ENCODE peak calls at places on chromosomes 11 and 22, in six cellular contexts. Q is SK-N-SH, W is IMR-90, Y is GM23248, S is mammary epithelial cell, T is K562. D is an unnamed sample.

GRCh38 chr22:21866821-21867527 is 471 bp downstream of the MAPK1 start:
- DNase-seq in W (no peak), Y (peak; percentile 69), Q (no peak), S (no peak), T (peak; percentile 99), D (no peak)

GRCh38 chr22:20249797-20250354 is 18.2 kb downstream of the RTN4R start:
- DNase-seq in W (peak; percentile 39), T (no peak), Q (no peak), Y (peak; percentile 67), S (peak; percentile 36), D (peak; percentile 23)

GRCh38 chr22:23657712-23658111 is 25.6 kb upstream of the DRICH1 start:
- DNase-seq in Q (no peak), Y (no peak), T (no peak), S (no peak), W (no peak), D (no peak)

GRCh38 chr11:14254533-14255530 is 104.2 kb downstream of the RRAS2 start:
- DNase-seq in Q (no peak), T (no peak), Y (peak; percentile 45), W (no peak), S (no peak), D (no peak)

GRCh38 chr11:45151362-45151982 is 5.0 kb downstream of the PRDM11 start:
- DNase-seq in Q (peak; percentile 58), W (no peak), T (no peak), S (no peak), Y (no peak), D (no peak)

GRCh38 chr11:57513911-57514537 is 1.5 kb downstream of the SLC43A1 start:
- DNase-seq in W (peak; percentile 33), S (no peak), T (no peak), Q (peak; percentile 72), Y (peak; percentile 67), D (peak; percentile 24)

GRCh38 chr11:134515081-134515960 is 103.3 kb upstream of the B3GAT1 start:
- DNase-seq in T (no peak), W (no peak), Q (no peak), S (no peak), Y (no peak), D (no peak)

GRCh38 chr11:75816561-75817239 is 1.7 kb downstream of the UVRAG start:
- DNase-seq in Q (no peak), T (no peak), Y (peak; percentile 37), S (no peak), W (no peak), D (no peak)

GRCh38 chr11:75474878-75475766 is 42.1 kb upstream of the KLHL35 start:
- DNase-seq in Y (peak; percentile 39), Q (peak; percentile 63), S (no peak), W (peak; percentile 62), T (peak; percentile 91), D (no peak)

GRCh38 chr11:22510741-22511140 is 114.9 kb downstream of the FANCF start:
- DNase-seq in W (peak; percentile 44), T (no peak), Y (peak; percentile 90), Q (no peak), S (peak; percentile 91), D (peak; percentile 84)

GRCh38 chr22:46421272-46421671 is 85.8 kb downstream of the TRMU start:
- DNase-seq in W (no peak), T (no peak), S (no peak), Q (no peak), Y (no peak), D (no peak)

GRCh38 chr22:32880906-32881596 is 79.5 kb downstream of the TIMP3 start:
- DNase-seq in Q (peak; percentile 89), T (peak; percentile 79), S (no peak), W (peak; percentile 73), Y (no peak), D (peak; percentile 75)

GRCh38 chr11:72370201-72370600 is 64.1 kb downstream of the CLPB start:
- DNase-seq in Q (peak; percentile 48), W (no peak), S (no peak), T (no peak), Y (no peak), D (no peak)

GRCh38 chr22:38873469-38874411 is 1.7 kb upstream of the CBX6 start:
- DNase-seq in W (no peak), Q (no peak), S (peak; percentile 94), Y (peak; percentile 11), T (no peak), D (no peak)

GRCh38 chr22:24067587-24068376 is 56.7 kb downstream of the CABIN1 start:
- DNase-seq in T (no peak), S (no peak), Q (no peak), Y (no peak), W (no peak), D (no peak)

GRCh38 chr11:34651551-34651950 is 30.7 kb downstream of the EHF start:
- DNase-seq in T (peak; percentile 42), Y (no peak), Q (no peak), S (no peak), W (peak; percentile 28), D (no peak)

GRCh38 chr11:69947772-69948255 is 128.6 kb upstream of the FGF3 start:
- DNase-seq in Y (no peak), Q (no peak), T (no peak), S (no peak), W (no peak), D (no peak)

GRCh38 chr11:116862951-116863350 is 25.5 kb upstream of the APOA1 start:
- DNase-seq in T (no peak), W (peak; percentile 34), Q (no peak), Y (peak; percentile 61), S (no peak), D (peak; percentile 29)

GRCh38 chr11:76493626-76494539 is 49.1 kb downstream of the EMSY start:
- DNase-seq in Y (no peak), Q (no peak), W (no peak), T (no peak), S (no peak), D (no peak)

GRCh38 chr22:22848364-22848866 is 39.2 kb upstream of the IGLL5 start:
- DNase-seq in Y (peak; percentile 50), W (peak; percentile 31), T (peak; percentile 100), S (peak; percentile 28), Q (peak; percentile 63), D (peak; percentile 8)

DNA sequence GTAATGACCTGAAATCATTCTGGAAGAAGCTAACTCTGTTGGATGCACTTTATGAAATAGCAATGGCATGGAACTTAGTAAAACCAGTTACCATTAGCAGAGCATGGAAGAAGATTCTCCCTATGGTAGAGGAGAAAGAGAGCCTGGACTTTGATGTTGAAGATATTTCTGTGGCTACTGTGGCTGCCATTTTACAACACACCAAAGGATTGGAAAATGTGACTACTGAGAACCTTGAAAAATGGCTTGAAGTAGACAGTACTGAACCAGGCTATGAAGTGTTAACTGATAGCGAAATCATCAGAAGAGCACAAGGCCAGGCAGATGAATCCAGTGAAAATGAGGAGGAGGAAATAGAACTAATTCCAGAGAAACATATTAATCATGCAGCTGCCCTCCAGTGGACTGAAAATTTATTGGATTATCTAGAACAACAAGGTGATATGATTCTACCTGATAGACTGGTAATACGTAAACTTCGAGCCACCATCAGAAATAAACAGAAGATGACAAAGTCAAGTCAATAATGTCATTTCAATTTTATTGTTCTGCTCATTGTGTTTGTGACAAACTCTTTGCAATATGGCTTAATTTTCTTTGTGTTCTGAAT is 2.0 kb downstream of the JRKL start:
- DNase-seq in S (no peak), T (no peak), W (no peak), Y (peak; percentile 16), Q (no peak), D (no peak)
- H3K4me2 ChIP-seq in S (peak overlapping the region; percentile 15), T (no peak overlapping the region), W (no peak overlapping the region), Y (peak overlapping the region; percentile 64), Q (peak overlapping the region; percentile 88), D (peak overlapping the region; percentile 24)

GRCh38 chr22:17741866-17742527 is 32.3 kb downstream of the BID start:
- DNase-seq in Q (no peak), Y (no peak), T (no peak), W (no peak), S (no peak), D (no peak)

GRCh38 chr22:17739196-17739975 is 34.9 kb downstream of the BID start:
- DNase-seq in W (no peak), Y (no peak), T (no peak), Q (no peak), S (no peak), D (no peak)

GRCh38 chr22:17743661-17744411 is 30.4 kb downstream of the BID start:
- DNase-seq in T (no peak), S (no peak), Y (no peak), Q (no peak), W (no peak), D (no peak)

GRCh38 chr22:17744430-17744829 is 29.8 kb downstream of the BID start:
- DNase-seq in Y (no peak), W (no peak), T (no peak), S (no peak), Q (no peak), D (no peak)

GRCh38 chr22:17742528-17742902 is 31.8 kb downstream of the BID start:
- DNase-seq in Q (peak; percentile 93), Y (peak; percentile 67), T (peak; percentile 94), S (peak; percentile 51), W (peak; percentile 66), D (peak; percentile 39)
- H4K20me1 ChIP-seq in Q (no peaks in the 10 kb centered on the region), Y (no peaks in the 10 kb centered on the region), T (peaks cover 8% of the 10 kb centered on the region), S (no peaks in the 10 kb centered on the region), W (peaks cover 14% of the 10 kb centered on the region), D (peaks cover 35% of the 10 kb centered on the region)

GRCh38 chr22:42938976-42939375 is 76.0 kb downstream of the PACSIN2 start:
- DNase-seq in Y (peak; percentile 30), S (peak; percentile 66), T (no peak), Q (no peak), W (no peak), D (no peak)

GRCh38 chr22:42939451-42939881 is 75.5 kb downstream of the PACSIN2 start:
- DNase-seq in Q (no peak), S (no peak), Y (peak; percentile 43), T (no peak), W (no peak), D (no peak)

GRCh38 chr22:42938449-42938848 is 76.5 kb downstream of the PACSIN2 start:
- DNase-seq in T (no peak), W (no peak), Q (no peak), S (no peak), Y (no peak), D (no peak)

GRCh38 chr22:42942351-42942750 is 72.6 kb downstream of the PACSIN2 start:
- DNase-seq in W (no peak), Y (peak; percentile 45), T (no peak), Q (no peak), S (no peak), D (no peak)

GRCh38 chr22:42939941-42940653 is 74.9 kb downstream of the PACSIN2 start:
- DNase-seq in W (peak; percentile 90), Q (no peak), T (no peak), S (peak; percentile 72), Y (peak; percentile 89), D (peak; percentile 90)
- H3K4me2 ChIP-seq in W (peak overlapping the region; percentile 57), Q (peak overlapping the region; percentile 73), T (no peak overlapping the region), S (peak overlapping the region; percentile 56), Y (peak overlapping the region; percentile 40), D (peak overlapping the region; percentile 78)

DNA sequence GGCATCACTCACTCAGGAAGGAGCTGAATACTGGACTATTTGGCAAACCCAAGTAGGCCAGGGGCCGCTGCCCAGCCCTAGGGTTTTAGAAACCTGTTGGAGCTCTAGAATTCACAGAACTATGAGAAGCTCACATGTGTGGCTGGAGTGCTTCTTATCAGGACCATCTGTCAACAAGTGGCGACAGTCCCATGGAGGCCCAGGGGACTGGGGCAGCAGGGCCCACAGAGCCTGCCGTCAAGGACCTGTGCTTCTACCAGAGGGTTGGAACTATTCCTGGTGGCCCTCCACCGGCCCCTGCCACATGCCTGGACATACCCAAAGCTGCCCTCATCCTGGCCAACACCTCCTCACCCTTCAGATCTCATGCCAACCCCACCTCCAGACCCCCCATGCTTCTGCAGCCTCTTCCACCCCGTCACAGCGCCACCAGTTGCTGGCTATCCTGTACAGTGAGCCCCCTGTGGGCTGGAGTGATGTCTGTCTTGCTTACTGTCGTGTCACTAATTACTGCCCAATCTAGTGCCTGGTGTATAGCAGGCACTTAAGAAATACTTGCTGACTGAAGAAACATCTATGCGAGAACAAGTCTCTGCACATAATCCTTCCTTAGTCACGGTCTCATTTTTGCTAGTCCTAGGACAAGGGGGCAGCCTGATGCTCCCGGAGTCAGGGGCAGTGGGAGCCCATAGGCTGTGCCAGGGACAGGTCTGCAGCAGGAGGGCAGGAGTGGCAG is 27.2 kb upstream of the RASL10A start:
- DNase-seq in T (peak; percentile 42), Q (peak; percentile 69), Y (no peak), W (no peak), S (no peak), D (no peak)
- H4K20me1 ChIP-seq in T (no peaks in the 10 kb centered on the region), Q (no peaks in the 10 kb centered on the region), Y (no peaks in the 10 kb centered on the region), W (peaks cover 11% of the 10 kb centered on the region), S (peaks cover 6% of the 10 kb centered on the region), D (peaks cover 37% of the 10 kb centered on the region)